ENCODE peak calls at places on chromosomes 13 and 19, in six cellular contexts. R is ecto neural progenitor cell; B is GM04504; O is A172; S is SW480; E is stimulated activated CD4-positive, alpha-beta T cell treated with anti-CD3 and anti-CD28 coated beads, Interleukin-15, amount 100 ng/mL, for 1 hour. H is an unnamed sample.

GRCh38 chr19:313169-313987 is 22.2 kb upstream of the PLPP2 start:
- DNase-seq in S (no peak), B (no peak), E (no peak), R (no peak), O (no peak), H (no peak)

GRCh38 chr13:23801141-23801540 is 88.1 kb downstream of the MIPEP start:
- DNase-seq in B (no peak), O (no peak), E (no peak), S (no peak), R (no peak), H (no peak)

GRCh38 chr13:84433024-84433423 is 550.8 kb upstream of the SLITRK1 start:
- DNase-seq in R (no peak), S (no peak), O (peak; percentile 64), E (no peak), B (no peak), H (peak; percentile 61)

GRCh38 chr19:19033426-19034203 is at the start of the genes ARMC6 and SUGP2:
- DNase-seq in B (peak; percentile 67), S (peak; percentile 83), E (peak; percentile 85), O (peak; percentile 74), R (peak; percentile 95), H (peak; percentile 99)

GRCh38 chr13:32415019-32415418 is 12.9 kb downstream of the N4BP2L1 start:
- DNase-seq in B (no peak), R (no peak), O (no peak), S (peak; percentile 11), E (no peak), H (peak; percentile 12)

GRCh38 chr13:94917814-94918213 is 205.5 kb upstream of the SOX21 start:
- DNase-seq in R (no peak), B (no peak), O (peak; percentile 21), S (peak; percentile 4), E (no peak), H (no peak)

GRCh38 chr19:6126335-6126974 is 9.0 kb upstream of the ACSBG2 start:
- DNase-seq in E (no peak), B (peak; percentile 32), O (peak; percentile 82), R (no peak), S (peak; percentile 74), H (peak; percentile 21)

GRCh38 chr19:47610902-47611301 is 2.0 kb downstream of the BICRA start:
- DNase-seq in B (no peak), E (no peak), O (no peak), R (no peak), S (no peak), H (no peak)

GRCh38 chr13:98775844-98776598 is 23.5 kb upstream of the SLC15A1 start:
- DNase-seq in S (peak; percentile 91), R (no peak), E (no peak), B (peak; percentile 51), O (peak; percentile 94), H (peak; percentile 72)

GRCh38 chr19:39514840-39515550 is at the start of gene SELENOV:
- DNase-seq in O (no peak), E (no peak), S (no peak), R (peak; percentile 84), B (no peak), H (no peak)

GRCh38 chr19:16373539-16373938 is 48.9 kb downstream of the KLF2 start:
- DNase-seq in O (peak; percentile 24), R (no peak), S (no peak), E (no peak), B (no peak), H (no peak)

GRCh38 chr13:38637576-38637975 is 49.3 kb upstream of the FREM2 start:
- DNase-seq in S (no peak), E (no peak), B (no peak), O (no peak), R (no peak), H (no peak)

GRCh38 chr13:113918981-113919646 is 54.8 kb downstream of the C13orf46 start:
- DNase-seq in E (no peak), R (no peak), O (no peak), B (no peak), S (no peak), H (no peak)

GRCh38 chr19:46753420-46754155 is 7.3 kb upstream of the STRN4 start:
- DNase-seq in B (no peak), E (peak; percentile 35), S (peak; percentile 60), R (peak; percentile 72), O (no peak), H (peak; percentile 43)

GRCh38 chr19:39848392-39848791 is 2.2 kb upstream of the FBL start:
- DNase-seq in S (no peak), R (no peak), B (no peak), O (no peak), E (no peak), H (no peak)

GRCh38 chr19:35249848-35250711 is 1.3 kb downstream of the LSR start:
- DNase-seq in S (no peak), B (no peak), E (no peak), R (no peak), O (no peak), H (no peak)

GRCh38 chr13:47250141-47250540 is 353.3 kb upstream of the HTR2A start:
- DNase-seq in S (no peak), O (peak; percentile 45), E (no peak), B (peak; percentile 60), R (no peak), H (peak; percentile 65)

H was measured in GM03348.